ENCODE peak calls at places on chromosomes 7 and 10, in seven cellular contexts. S is endothelial cell of umbilical vein, F is H9, Q is astrocyte, Y is tibial artery, B is cardiac muscle cell, W is brain microvascular endothelial cell. M is an unnamed sample. For H3K27me3, the result is how much of the 10 kb centered on the place peaks cover.

GRCh38 chr7:96189129-96189815 is 132.6 kb downstream of the SLC25A13 start:
- DNase-seq in Q (no peak), W (no peak), B (no peak), S (no peak), F (no peak), Y (no peak), M (no peak)

GRCh38 chr7:49848211-49848841 is 74.9 kb downstream of the VWC2 start:
- DNase-seq in Q (no peak), W (no peak), Y (no peak), B (no peak), F (no peak), S (no peak), M (no peak)

GRCh38 chr7:37901236-37901827 is 15.3 kb downstream of the SFRP4 start:
- DNase-seq in F (no peak), B (peak), S (peak), W (peak), Q (peak), Y (no peak), M (peak)

GRCh38 chr7:73509463-73509862 is 12.6 kb downstream of the BAZ1B start:
- DNase-seq in F (no peak), B (no peak), Y (no peak), Q (no peak), S (no peak), W (no peak), M (no peak)

GRCh38 chr10:48792687-48793096 is 108.0 kb downstream of the WDFY4 start:
- DNase-seq in Q (peak), B (peak), W (peak), S (no peak), F (no peak), Y (no peak), M (no peak)

GRCh38 chr10:5584895-5585516 is 60.2 kb downstream of the CALML3 start:
- DNase-seq in F (peak), W (peak), Y (peak), Q (peak), S (no peak), B (peak), M (no peak)

GRCh38 chr10:71737356-71738172 is 18.0 kb upstream of the C10orf105 start:
- DNase-seq in F (no peak), S (no peak), Q (no peak), W (no peak), Y (no peak), B (no peak), M (no peak)

GRCh38 chr7:40802497-40802896 is 667.7 kb downstream of the SUGCT start:
- DNase-seq in Q (no peak), B (no peak), Y (no peak), F (no peak), W (no peak), S (no peak), M (no peak)

GRCh38 chr7:107907-108306 is 84.5 kb upstream of the FAM20C start:
- DNase-seq in Y (no peak), Q (no peak), S (no peak), W (no peak), B (no peak), F (no peak), M (no peak)

GRCh38 chr10:11678074-11678793 is 63.9 kb upstream of the ECHDC3 start:
- DNase-seq in Y (no peak), B (peak), W (peak), S (no peak), Q (peak), F (no peak), M (no peak)

GRCh38 chr7:47763063-47763974 is 181.4 kb upstream of the TNS3 start:
- DNase-seq in Q (peak), Y (no peak), S (peak), B (peak), W (peak), F (no peak), M (no peak)

GRCh38 chr7:17474724-17475344 is 176.4 kb downstream of the AHR start:
- DNase-seq in B (no peak), Q (no peak), W (no peak), Y (no peak), F (peak), S (no peak), M (peak)

GRCh38 chr10:72875250-72876055 is 18.1 kb upstream of the OIT3 start:
- DNase-seq in Q (no peak), W (no peak), Y (no peak), S (peak), F (no peak), B (peak), M (peak)

GRCh38 chr10:93465806-93466675 is 16.1 kb downstream of the MYOF start:
- DNase-seq in B (peak), Q (peak), S (peak), F (no peak), Y (peak), W (peak), M (no peak)

GRCh38 chr7:516606-517456 is 2.8 kb downstream of the PDGFA start:
- DNase-seq in S (peak), B (peak), F (no peak), Y (peak), Q (peak), W (peak), M (peak)

GRCh38 chr7:55593172-55593514 is 20.8 kb upstream of the VOPP1 start:
- DNase-seq in W (no peak), S (no peak), F (no peak), Q (no peak), B (no peak), Y (no peak), M (peak)

GRCh38 chr7:80760292-80760691 is 121.8 kb downstream of the CD36 start:
- DNase-seq in Q (no peak), B (no peak), F (no peak), S (no peak), Y (no peak), W (no peak), M (no peak)

GRCh38 chr7:120931243-120931642 is 19.3 kb upstream of the ING3 start:
- DNase-seq in S (peak), B (peak), W (no peak), Y (no peak), F (no peak), Q (no peak), M (no peak)

GRCh38 chr7:150356265-150356897 is 12.2 kb upstream of the REPIN1 start:
- DNase-seq in S (peak), W (no peak), B (peak), F (no peak), Q (no peak), Y (peak), M (peak)

GRCh38 chr10:131817866-131818509 is 82.8 kb upstream of the PPP2R2D start:
- DNase-seq in Q (no peak), W (no peak), B (no peak), S (no peak), Y (peak), F (no peak), M (no peak)

GRCh38 chr7:188727-189500 is 3.5 kb upstream of the FAM20C start:
- DNase-seq in W (no peak), S (no peak), Y (no peak), B (no peak), Q (no peak), F (peak), M (peak)

GRCh38 chr7:66883716-66884115 is 37.3 kb upstream of the TMEM248 start:
- DNase-seq in B (no peak), S (no peak), W (no peak), F (no peak), Q (peak), Y (no peak), M (no peak)

GRCh38 chr7:2141656-2142055 is 91.1 kb downstream of the MAD1L1 start:
- DNase-seq in Y (no peak), F (no peak), W (no peak), S (no peak), Q (no peak), B (no peak), M (no peak)

GRCh38 chr7:99551329-99551728 is 585 bp downstream of the FAM200A start:
- DNase-seq in S (peak), F (no peak), Q (no peak), B (peak), Y (no peak), W (no peak), M (no peak)

GRCh38 chr10:50422259-50422658 is 170.9 kb upstream of the ASAH2 start:
- DNase-seq in F (no peak), B (no peak), Y (no peak), Q (no peak), S (no peak), W (no peak), M (no peak)

GRCh38 chr10:72557362-72557761 is 68.5 kb downstream of the MICU1 start:
- DNase-seq in S (no peak), Q (peak), W (peak), B (peak), F (no peak), Y (no peak), M (no peak)

GRCh38 chr7:11213246-11213645 is 239.6 kb downstream of the PHF14 start:
- DNase-seq in F (no peak), Q (no peak), Y (no peak), B (no peak), S (no peak), W (no peak), M (no peak)

GRCh38 chr7:142901426-142902259 is 16.1 kb upstream of the TRPV6 start:
- DNase-seq in Y (no peak), W (no peak), Q (no peak), F (no peak), B (no peak), S (no peak), M (peak)

GRCh38 chr10:74825371-74826141 is 844 bp upstream of the KAT6B start:
- DNase-seq in Y (no peak), Q (no peak), F (no peak), S (no peak), B (no peak), W (no peak), M (peak)

GRCh38 chr10:115854740-115855435 is 418.1 kb downstream of the GFRA1 start:
- DNase-seq in B (no peak), S (no peak), Q (peak), F (no peak), W (no peak), Y (no peak), M (no peak)

DNA sequence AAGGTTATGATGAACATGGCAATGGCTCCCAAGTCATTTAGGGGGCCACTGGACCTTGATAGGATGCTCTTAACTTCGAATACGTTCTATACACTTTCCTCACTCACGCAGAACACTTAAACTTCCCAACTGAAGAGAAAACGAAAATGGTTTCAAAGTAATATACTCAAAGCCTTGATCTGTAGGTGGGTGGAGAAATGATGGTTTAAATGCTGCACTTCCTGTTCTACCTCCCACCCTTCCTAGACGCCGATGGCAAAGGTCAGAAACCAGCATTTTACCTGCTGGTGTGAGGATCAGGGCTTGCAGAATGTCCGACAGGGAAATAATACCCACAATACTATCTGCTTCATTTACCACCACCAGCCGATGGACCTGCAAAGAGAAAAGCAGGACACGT is 40.5 kb upstream of the RHEB start:
- DNase-seq in B (no peak), Y (no peak), Q (no peak), F (no peak), W (no peak), S (no peak), M (no peak)
- H3K27me3 ChIP-seq in B (under half), Y (under half), Q (under half), F (under half), W (under half), S (under half), M (under half)

GRCh38 chr10:43231523-43232078 is 35.3 kb downstream of the RASGEF1A start:
- DNase-seq in B (no peak), S (no peak), W (no peak), Q (no peak), F (peak), Y (no peak), M (peak)
- H3K27me3 ChIP-seq in B (half or more), S (under half), W (under half), Q (under half), F (under half), Y (half or more), M (under half)

GRCh38 chr10:22324893-22325271 is 4.0 kb downstream of the BMI1 start:
- DNase-seq in W (no peak), Q (no peak), B (no peak), S (no peak), Y (no peak), F (no peak), M (no peak)

GRCh38 chr10:22322663-22323160 is 1.8 kb downstream of the BMI1 start:
- DNase-seq in Q (no peak), S (no peak), B (no peak), Y (no peak), W (no peak), F (no peak), M (no peak)

GRCh38 chr10:22325272-22325947 is 4.5 kb downstream of the BMI1 start:
- DNase-seq in F (peak), S (peak), Q (peak), Y (peak), W (no peak), B (peak), M (peak)

GRCh38 chr10:22323538-22324305 is 2.8 kb downstream of the BMI1 start:
- DNase-seq in W (no peak), B (no peak), F (no peak), S (no peak), Q (no peak), Y (no peak), M (no peak)

GRCh38 chr10:22324413-22324812 is 3.5 kb downstream of the BMI1 start:
- DNase-seq in S (no peak), Q (no peak), Y (no peak), F (no peak), W (no peak), B (no peak), M (no peak)
- H3K27me3 ChIP-seq in S (under half), Q (under half), Y (under half), F (under half), W (under half), B (half or more), M (half or more)

DNA sequence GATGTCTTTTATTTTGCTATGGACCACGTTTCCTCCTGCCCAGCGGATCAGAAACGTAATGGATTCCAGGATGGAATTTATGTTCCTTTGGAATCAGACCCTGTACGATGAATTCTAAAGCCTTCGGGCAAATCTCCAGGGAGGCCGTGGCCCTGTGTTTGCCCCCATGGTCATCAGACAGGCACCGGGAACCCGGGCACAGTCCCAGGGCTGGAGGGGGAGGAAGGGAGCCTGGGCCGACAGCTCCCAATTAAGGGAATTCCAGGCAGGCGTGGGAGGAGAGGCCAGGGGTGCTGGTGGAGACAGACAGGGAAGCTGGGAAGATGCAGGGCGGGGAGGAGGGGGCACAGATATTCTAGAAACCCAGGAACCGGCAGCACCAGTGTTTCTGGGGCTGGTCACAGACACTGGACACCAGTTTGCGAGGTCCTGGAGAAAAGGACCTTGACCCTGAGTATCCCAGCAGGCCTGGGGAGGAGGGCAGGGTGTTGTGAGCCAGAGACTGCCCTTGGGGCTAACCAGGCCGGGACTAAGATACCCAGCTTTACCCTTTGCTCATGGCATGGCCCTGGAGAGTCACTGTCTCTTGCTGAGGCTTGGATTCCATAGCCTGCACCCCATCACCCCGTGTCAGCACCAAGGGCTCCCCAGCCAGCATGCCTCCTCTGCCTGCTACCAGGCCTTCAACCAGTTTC is 124.2 kb downstream of the COL26A1 start:
- DNase-seq in Q (no peak), Y (no peak), W (no peak), B (peak), S (no peak), F (peak), M (peak)
- H3K27me3 ChIP-seq in Q (under half), Y (under half), W (under half), B (under half), S (under half), F (under half), M (under half)

GRCh38 chr10:26213157-26213780 is 3.3 kb upstream of the GAD2 start:
- DNase-seq in F (peak), W (no peak), Y (no peak), S (no peak), Q (no peak), B (no peak), M (peak)
- H3K27me3 ChIP-seq in F (half or more), W (half or more), Y (half or more), S (under half), Q (half or more), B (half or more), M (half or more)

GRCh38 chr10:30818010-30818660 is 188.6 kb upstream of the LYZL2 start:
- DNase-seq in Y (peak), W (peak), B (peak), Q (peak), S (peak), F (no peak), M (no peak)
- H3K27me3 ChIP-seq in Y (under half), W (under half), B (under half), Q (under half), S (under half), F (under half), M (under half)

GRCh38 chr7:22025075-22025474 is 79.4 kb upstream of the CDCA7L start:
- DNase-seq in S (no peak), Y (no peak), W (no peak), F (no peak), Q (no peak), B (no peak), M (no peak)
- H3K27me3 ChIP-seq in S (under half), Y (under half), W (under half), F (under half), Q (under half), B (under half), M (under half)

GRCh38 chr7:155439311-155440017 is 18.5 kb upstream of the EN2 start:
- DNase-seq in W (no peak), S (no peak), F (no peak), Q (no peak), Y (no peak), B (no peak), M (peak)

GRCh38 chr7:155440018-155440410 is 17.9 kb upstream of the EN2 start:
- DNase-seq in F (no peak), W (no peak), S (no peak), Q (no peak), B (no peak), Y (no peak), M (no peak)

GRCh38 chr7:155435110-155435509 is 22.8 kb upstream of the EN2 start:
- DNase-seq in B (no peak), Y (no peak), F (no peak), W (no peak), Q (no peak), S (no peak), M (no peak)

GRCh38 chr7:155438778-155439177 is 19.2 kb upstream of the EN2 start:
- DNase-seq in B (no peak), W (no peak), Q (no peak), Y (no peak), F (no peak), S (no peak), M (peak)

GRCh38 chr7:155437836-155438235 is 20.1 kb upstream of the EN2 start:
- DNase-seq in Q (no peak), W (no peak), F (no peak), S (no peak), B (no peak), Y (no peak), M (no peak)
- H3K27me3 ChIP-seq in Q (under half), W (under half), F (under half), S (under half), B (half or more), Y (half or more), M (under half)

GRCh38 chr10:123854003-123854402 is 37.6 kb downstream of the CPXM2 start:
- DNase-seq in B (no peak), Y (no peak), Q (no peak), F (no peak), W (no peak), S (no peak), M (no peak)

GRCh38 chr10:123857616-123858015 is 34.0 kb downstream of the CPXM2 start:
- DNase-seq in F (no peak), W (no peak), B (no peak), S (no peak), Q (no peak), Y (no peak), M (no peak)

GRCh38 chr10:123852411-123852951 is 39.1 kb downstream of the CPXM2 start:
- DNase-seq in Q (no peak), W (no peak), F (no peak), B (no peak), Y (no peak), S (no peak), M (no peak)

GRCh38 chr10:123855013-123855684 is 36.5 kb downstream of the CPXM2 start:
- DNase-seq in Q (no peak), B (no peak), W (no peak), F (no peak), Y (no peak), S (no peak), M (no peak)

DNA sequence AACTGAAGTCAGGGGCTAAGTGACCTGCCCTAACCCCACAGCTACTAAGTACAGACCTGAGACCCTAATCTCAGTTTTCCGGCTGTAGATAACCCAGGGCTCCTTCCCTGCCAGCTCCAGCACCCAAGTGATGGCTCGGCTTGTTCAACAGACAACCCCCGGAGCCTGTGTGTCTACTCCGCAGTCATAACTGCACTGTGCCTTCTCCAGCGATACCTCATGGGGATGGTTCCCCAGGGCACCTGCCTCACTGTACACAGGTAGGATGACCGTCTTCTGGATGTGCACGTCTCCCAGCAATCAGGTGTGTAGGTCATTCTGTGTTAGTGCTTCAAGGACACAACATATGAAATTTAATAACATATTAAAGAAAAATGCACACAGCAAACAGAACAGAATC is 37.1 kb downstream of the CPXM2 start:
- DNase-seq in B (no peak), Q (no peak), F (no peak), S (no peak), W (no peak), Y (no peak), M (no peak)
- H3K27me3 ChIP-seq in B (under half), Q (under half), F (under half), S (under half), W (under half), Y (under half), M (under half)

GRCh38 chr10:2936816-2937215 is 130.5 kb upstream of the PFKP start:
- DNase-seq in Q (peak), B (peak), S (no peak), F (no peak), Y (no peak), W (no peak), M (no peak)
- H3K27me3 ChIP-seq in Q (under half), B (under half), S (under half), F (under half), Y (under half), W (under half), M (under half)